ENCODE peak calls at places on chromosomes 5 and 9, in seven cellular contexts. P is LNCaP clone FGC, Z is endothelial cell, O is GM10248, Y is fibroblast of mammary gland, J is AG09309, S is AG04449. M is an unnamed sample.

GRCh38 chr5:170046221-170046620 is 59.5 kb upstream of the FOXI1 start:
- DNase-seq in Z (no peak), S (no peak), Y (no peak), J (no peak), P (no peak), O (no peak), M (no peak)

GRCh38 chr9:137113385-137114159 is 961 bp downstream of the DPP7 start:
- DNase-seq in S (no peak), Y (no peak), P (no peak), O (peak; percentile 58), Z (no peak), J (no peak), M (no peak)

GRCh38 chr9:93309889-93310425 is 126.0 kb downstream of the WNK2 start:
- DNase-seq in Y (no peak), Z (no peak), J (no peak), P (no peak), O (no peak), S (no peak), M (no peak)

GRCh38 chr9:98326402-98327248 is 71.2 kb upstream of the TBC1D2 start:
- DNase-seq in P (no peak), S (no peak), O (no peak), J (no peak), Y (peak; percentile 92), Z (no peak), M (no peak)

GRCh38 chr9:33143241-33143642 is 23.9 kb downstream of the B4GALT1 start:
- DNase-seq in P (no peak), Y (peak; percentile 82), Z (no peak), J (peak; percentile 84), S (no peak), O (no peak), M (no peak)

GRCh38 chr9:73143606-73144328 is 7.9 kb upstream of the ANXA1 start:
- DNase-seq in P (no peak), S (peak; percentile 59), Y (peak; percentile 75), J (peak; percentile 62), Z (no peak), O (no peak), M (no peak)

GRCh38 chr5:32604800-32605765 is 19.7 kb downstream of the SUB1 start:
- DNase-seq in P (no peak), O (no peak), J (no peak), S (no peak), Z (no peak), Y (no peak), M (no peak)

GRCh38 chr9:12640866-12641636 is 52.1 kb upstream of the TYRP1 start:
- DNase-seq in O (no peak), J (no peak), P (no peak), Z (no peak), Y (no peak), S (no peak), M (no peak)

GRCh38 chr5:66538531-66538930 is 57.7 kb upstream of the MAST4 start:
- DNase-seq in P (no peak), Z (no peak), J (no peak), S (no peak), O (no peak), Y (no peak), M (no peak)

GRCh38 chr9:132498811-132499210 is 83.6 kb upstream of the BARHL1 start:
- DNase-seq in P (no peak), S (no peak), Z (no peak), J (no peak), O (no peak), Y (no peak), M (no peak)

GRCh38 chr9:13228431-13228830 is 51.1 kb downstream of the MPDZ start:
- DNase-seq in Z (no peak), J (no peak), S (no peak), O (no peak), P (no peak), Y (peak; percentile 6), M (no peak)

GRCh38 chr5:93675458-93676450 is 65.6 kb downstream of the POU5F2 start:
- DNase-seq in S (no peak), O (no peak), Z (no peak), P (peak; percentile 54), Y (peak; percentile 6), J (no peak), M (no peak)

GRCh38 chr9:105154723-105155191 is 89.7 kb upstream of the SLC44A1 start:
- DNase-seq in J (no peak), Y (peak; percentile 84), Z (no peak), O (no peak), S (no peak), P (no peak), M (no peak)

GRCh38 chr5:9851458-9851857 is 221.3 kb upstream of the TAS2R1 start:
- DNase-seq in J (peak; percentile 91), Z (no peak), O (no peak), S (peak; percentile 84), Y (peak; percentile 84), P (no peak), M (no peak)

GRCh38 chr5:140240987-140241706 is 61.8 kb downstream of the PFDN1 start:
- DNase-seq in S (peak; percentile 73), Z (peak; percentile 49), Y (peak; percentile 89), O (no peak), P (peak; percentile 70), J (peak; percentile 67), M (no peak)

GRCh38 chr9:102518324-102518723 is 476.8 kb upstream of the CYLC2 start:
- DNase-seq in S (no peak), P (peak; percentile 46), O (no peak), J (no peak), Z (no peak), Y (no peak), M (no peak)

GRCh38 chr9:18666348-18666747 is 192.4 kb downstream of the ADAMTSL1 start:
- DNase-seq in Z (no peak), S (no peak), O (no peak), Y (peak; percentile 60), J (no peak), P (no peak), M (no peak)

GRCh38 chr5:158478139-158478538 is 619.2 kb upstream of the CLINT1 start:
- DNase-seq in Y (no peak), Z (no peak), J (no peak), S (no peak), O (no peak), P (no peak), M (no peak)

GRCh38 chr9:74078647-74079046 is 418.5 kb upstream of the RORB start:
- DNase-seq in Y (peak; percentile 58), P (no peak), Z (no peak), J (no peak), S (no peak), O (no peak), M (no peak)

GRCh38 chr5:72510610-72511121 is 3.5 kb upstream of the ZNF366 start:
- DNase-seq in Z (no peak), S (no peak), P (no peak), Y (peak; percentile 76), J (no peak), O (no peak), M (no peak)

GRCh38 chr9:109277451-109277850 is 43.4 kb downstream of the EPB41L4B start:
- DNase-seq in Y (no peak), S (no peak), Z (no peak), O (no peak), J (no peak), P (no peak), M (no peak)

GRCh38 chr9:130186839-130187522 is 14.8 kb downstream of the NCS1 start:
- DNase-seq in J (no peak), Y (peak; percentile 52), S (no peak), O (no peak), Z (no peak), P (peak; percentile 36), M (no peak)

GRCh38 chr9:113711251-113711650 is 164.9 kb upstream of the ZNF618 start:
- DNase-seq in Z (no peak), J (no peak), O (no peak), P (no peak), Y (no peak), S (no peak), M (no peak)

DNA sequence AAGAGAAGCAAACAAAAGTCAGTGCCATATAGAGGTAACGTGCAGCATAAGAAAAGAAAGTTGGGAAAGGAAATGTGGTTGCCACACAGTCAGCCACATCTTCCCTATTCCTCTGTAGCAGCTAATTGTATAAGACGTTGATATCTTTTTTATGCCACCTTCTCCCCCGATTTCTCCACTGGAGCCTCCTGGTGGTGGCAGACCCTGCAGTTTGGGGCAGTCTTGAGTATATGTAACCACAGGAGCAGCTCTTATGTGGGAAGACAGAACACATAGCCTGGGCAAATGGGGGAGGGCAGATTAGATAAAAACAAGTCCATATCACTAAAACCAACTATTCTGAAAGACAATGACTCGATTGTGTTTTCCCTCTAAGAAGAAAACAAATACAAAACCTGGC is 99.7 kb downstream of the PLCXD3 start:
- DNase-seq in S (no peak), Z (no peak), Y (no peak), O (no peak), J (no peak), P (no peak), M (no peak)
- TF ChIP-seq CTCF in S (no peak), Z (no peak), Y (no peak), O (no peak), J (no peak), P (no peak), M (peak; percentile 9)

GRCh38 chr5:166926098-166926497 is 1365.3 kb upstream of the WWC1 start:
- DNase-seq in S (no peak), O (no peak), Z (no peak), P (no peak), Y (no peak), J (no peak), M (no peak)
- TF ChIP-seq CTCF in S (no peak), O (no peak), Z (no peak), P (no peak), Y (no peak), J (no peak), M (no peak)

GRCh38 chr5:111143910-111144309 is 51.8 kb downstream of the WDR36 start:
- DNase-seq in O (no peak), P (no peak), Y (peak; percentile 99), Z (no peak), S (peak; percentile 42), J (peak; percentile 86), M (no peak)

GRCh38 chr5:111147502-111147901 is 55.4 kb downstream of the WDR36 start:
- DNase-seq in J (no peak), S (no peak), Z (no peak), Y (no peak), P (no peak), O (no peak), M (no peak)

GRCh38 chr5:111146053-111146452 is 53.9 kb downstream of the WDR36 start:
- DNase-seq in Z (no peak), Y (no peak), P (no peak), S (no peak), J (no peak), O (no peak), M (no peak)

GRCh38 chr5:111142932-111143331 is 50.8 kb downstream of the WDR36 start:
- DNase-seq in Z (no peak), J (no peak), Y (peak; percentile 79), O (no peak), P (no peak), S (no peak), M (no peak)

GRCh38 chr5:111144352-111144930 is 52.3 kb downstream of the WDR36 start:
- DNase-seq in P (no peak), Z (no peak), S (no peak), J (no peak), Y (peak; percentile 63), O (peak; percentile 44), M (no peak)
- TF ChIP-seq CTCF in P (no peak), Z (no peak), S (no peak), J (no peak), Y (peak; percentile 11), O (no peak), M (no peak)

DNA sequence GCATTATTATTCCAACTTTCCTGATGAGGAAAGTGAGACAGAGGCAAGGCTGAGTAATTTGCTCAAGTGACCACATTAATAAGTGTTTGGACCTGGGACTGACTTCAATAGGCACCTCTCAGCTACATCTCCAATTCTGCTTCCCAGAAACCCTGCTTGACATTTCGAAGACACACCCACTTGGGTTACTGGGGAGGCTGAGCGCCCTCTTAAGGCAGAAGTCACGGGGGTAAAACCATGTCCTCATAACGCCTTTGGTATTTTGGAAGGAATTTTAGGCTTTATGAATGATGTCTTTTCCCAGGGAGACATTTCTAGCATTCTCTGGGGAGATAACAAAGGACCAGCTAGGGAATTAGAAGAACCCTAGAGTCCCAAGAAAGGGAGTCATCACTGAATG is 53.3 kb downstream of the TRPC7 start:
- DNase-seq in P (no peak), S (no peak), J (no peak), Z (no peak), O (no peak), Y (no peak), M (no peak)
- TF ChIP-seq CTCF in P (no peak), S (no peak), J (no peak), Z (no peak), O (no peak), Y (no peak), M (no peak)